ENCODE peak calls at places on chromosomes 3 and 15, in five cellular contexts. One of them, this sample, is unnamed.
A peak's percentile ranks its signal among the peaks of the same experiment; 100 is the strongest.

GRCh38 chr3:66822059-66823009 is 175.8 kb upstream of the KBTBD8 start:
- DNase-seq in AG10803: peak; percentile 49
- DNase-seq in brain microvascular endothelial cell: peak; percentile 60
- DNase-seq in colonic mucosa: peak; percentile 89
- DNase-seq in psoas muscle: peak; percentile 22
- DNase-seq in this sample: peak; percentile 68

GRCh38 chr15:88302373-88302772 is 45.8 kb upstream of the NTRK3 start:
- DNase-seq in AG10803: no peak
- DNase-seq in brain microvascular endothelial cell: no peak
- DNase-seq in colonic mucosa: no peak
- DNase-seq in psoas muscle: no peak
- DNase-seq in this sample: no peak

GRCh38 chr3:149198611-149199010 is 23.0 kb downstream of the CP start:
- DNase-seq in AG10803: peak; percentile 13
- DNase-seq in brain microvascular endothelial cell: peak; percentile 25
- DNase-seq in colonic mucosa: no peak
- DNase-seq in psoas muscle: no peak
- DNase-seq in this sample: no peak

GRCh38 chr3:64079369-64080160 is 56.3 kb upstream of the PSMD6 start:
- DNase-seq in AG10803: peak; percentile 48
- DNase-seq in brain microvascular endothelial cell: no peak
- DNase-seq in colonic mucosa: no peak
- DNase-seq in psoas muscle: no peak
- DNase-seq in this sample: no peak

GRCh38 chr3:193852901-193853300 is 259.9 kb downstream of the OPA1 start:
- DNase-seq in AG10803: peak; percentile 35
- DNase-seq in brain microvascular endothelial cell: no peak
- DNase-seq in colonic mucosa: no peak
- DNase-seq in psoas muscle: no peak
- DNase-seq in this sample: no peak

GRCh38 chr3:190624282-190624681 is 110.4 kb downstream of the IL1RAP start:
- DNase-seq in AG10803: no peak
- DNase-seq in brain microvascular endothelial cell: no peak
- DNase-seq in colonic mucosa: no peak
- DNase-seq in psoas muscle: no peak
- DNase-seq in this sample: no peak

GRCh38 chr15:101029971-101030661 is 111.0 kb downstream of the LRRK1 start:
- DNase-seq in AG10803: no peak
- DNase-seq in brain microvascular endothelial cell: no peak
- DNase-seq in colonic mucosa: peak; percentile 11
- DNase-seq in psoas muscle: no peak
- DNase-seq in this sample: no peak

GRCh38 chr3:22982981-22983582 is 220.0 kb upstream of the UBE2E2 start:
- DNase-seq in AG10803: no peak
- DNase-seq in brain microvascular endothelial cell: no peak
- DNase-seq in colonic mucosa: no peak
- DNase-seq in psoas muscle: no peak
- DNase-seq in this sample: peak; percentile 62

GRCh38 chr3:170585008-170585936 is 603 bp downstream of the SLC7A14 start:
- DNase-seq in AG10803: no peak
- DNase-seq in brain microvascular endothelial cell: no peak
- DNase-seq in colonic mucosa: no peak
- DNase-seq in psoas muscle: no peak
- DNase-seq in this sample: no peak

GRCh38 chr15:60062826-60063225 is 58.7 kb downstream of the FOXB1 start:
- DNase-seq in AG10803: peak; percentile 40
- DNase-seq in brain microvascular endothelial cell: peak; percentile 66
- DNase-seq in colonic mucosa: no peak
- DNase-seq in psoas muscle: no peak
- DNase-seq in this sample: peak; percentile 87

GRCh38 chr15:77311618-77312398 is 108.1 kb downstream of the PEAK1 start:
- DNase-seq in AG10803: no peak
- DNase-seq in brain microvascular endothelial cell: no peak
- DNase-seq in colonic mucosa: no peak
- DNase-seq in psoas muscle: no peak
- DNase-seq in this sample: no peak

GRCh38 chr3:104323226-104323625 is 1043.5 kb upstream of the ALCAM start:
- DNase-seq in AG10803: no peak
- DNase-seq in brain microvascular endothelial cell: no peak
- DNase-seq in colonic mucosa: no peak
- DNase-seq in psoas muscle: no peak
- DNase-seq in this sample: no peak

GRCh38 chr15:95134306-95135100 is 903.1 kb downstream of the MCTP2 start:
- DNase-seq in AG10803: peak; percentile 64
- DNase-seq in brain microvascular endothelial cell: no peak
- DNase-seq in colonic mucosa: no peak
- DNase-seq in psoas muscle: no peak
- DNase-seq in this sample: no peak

GRCh38 chr3:148433665-148434064 is 264.0 kb upstream of the AGTR1 start:
- DNase-seq in AG10803: no peak
- DNase-seq in brain microvascular endothelial cell: no peak
- DNase-seq in colonic mucosa: no peak
- DNase-seq in psoas muscle: no peak
- DNase-seq in this sample: no peak

GRCh38 chr3:69013256-69014021 is at the start of gene EOGT:
- DNase-seq in AG10803: peak; percentile 86
- DNase-seq in brain microvascular endothelial cell: peak; percentile 76
- DNase-seq in colonic mucosa: peak; percentile 94
- DNase-seq in psoas muscle: peak; percentile 94
- DNase-seq in this sample: peak; percentile 87

GRCh38 chr15:59294961-59295741 is 77.5 kb downstream of the MYO1E start:
- DNase-seq in AG10803: peak; percentile 94
- DNase-seq in brain microvascular endothelial cell: peak; percentile 88
- DNase-seq in colonic mucosa: peak; percentile 45
- DNase-seq in psoas muscle: peak; percentile 20
- DNase-seq in this sample: peak; percentile 95

GRCh38 chr3:71575433-71575832 is 8.1 kb downstream of the FOXP1 start:
- DNase-seq in AG10803: no peak
- DNase-seq in brain microvascular endothelial cell: no peak
- DNase-seq in colonic mucosa: no peak
- DNase-seq in psoas muscle: no peak
- DNase-seq in this sample: no peak
- H3K4me3 ChIP-seq in AG10803: no peak overlapping the region
- H3K4me3 ChIP-seq in brain microvascular endothelial cell: no peak overlapping the region
- H3K4me3 ChIP-seq in colonic mucosa: no peak overlapping the region
- H3K4me3 ChIP-seq in psoas muscle: no peak overlapping the region
- H3K4me3 ChIP-seq in this sample: no peak overlapping the region

GRCh38 chr15:68730491-68731317 is 90.0 kb downstream of the ANP32A start:
- DNase-seq in AG10803: peak; percentile 44
- DNase-seq in brain microvascular endothelial cell: peak; percentile 39
- DNase-seq in colonic mucosa: peak; percentile 35
- DNase-seq in psoas muscle: no peak
- DNase-seq in this sample: peak; percentile 71
- TF ChIP-seq CTCF in AG10803: peak; percentile 60
- TF ChIP-seq CTCF in brain microvascular endothelial cell: peak; percentile 63
- TF ChIP-seq CTCF in colonic mucosa: peak; percentile 31
- TF ChIP-seq CTCF in psoas muscle: peak; percentile 53
- TF ChIP-seq CTCF in this sample: peak; percentile 50

GRCh38 chr15:68409736-68410370 is 22.1 kb downstream of the ITGA11 start:
- DNase-seq in AG10803: no peak
- DNase-seq in brain microvascular endothelial cell: no peak
- DNase-seq in colonic mucosa: peak; percentile 11
- DNase-seq in psoas muscle: no peak
- DNase-seq in this sample: no peak
- H3K4me3 ChIP-seq in AG10803: no peak overlapping the region
- H3K4me3 ChIP-seq in brain microvascular endothelial cell: no peak overlapping the region
- H3K4me3 ChIP-seq in colonic mucosa: no peak overlapping the region
- H3K4me3 ChIP-seq in psoas muscle: no peak overlapping the region
- H3K4me3 ChIP-seq in this sample: no peak overlapping the region

GRCh38 chr3:128503164-128503651 is 10.2 kb upstream of the GATA2 start:
- DNase-seq in AG10803: no peak
- DNase-seq in brain microvascular endothelial cell: no peak
- DNase-seq in colonic mucosa: no peak
- DNase-seq in psoas muscle: no peak
- DNase-seq in this sample: no peak
- TF ChIP-seq CTCF in AG10803: peak; percentile 22
- TF ChIP-seq CTCF in brain microvascular endothelial cell: peak; percentile 47
- TF ChIP-seq CTCF in colonic mucosa: no peak
- TF ChIP-seq CTCF in psoas muscle: no peak
- TF ChIP-seq CTCF in this sample: peak; percentile 14

DNA sequence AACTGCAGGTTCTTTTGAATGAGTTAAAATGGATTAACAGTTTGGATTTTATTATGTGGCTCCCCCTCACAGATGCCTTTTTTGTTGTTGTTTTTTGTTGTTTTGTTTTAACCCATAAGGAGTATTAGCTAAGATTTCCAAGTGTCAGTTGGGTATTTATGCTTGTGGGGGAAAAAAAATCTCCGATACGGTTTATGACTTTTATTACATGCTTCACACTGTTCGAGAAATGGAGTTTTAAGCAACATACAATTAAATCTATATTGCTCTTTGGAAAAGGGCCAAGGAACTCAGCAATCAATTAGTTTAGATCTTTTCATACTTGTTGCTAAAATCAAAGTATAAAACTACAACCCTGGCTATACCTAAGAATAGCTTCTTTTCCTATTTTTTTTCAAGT is 15.9 kb downstream of the NR2F2 start:
- DNase-seq in AG10803: no peak
- DNase-seq in brain microvascular endothelial cell: no peak
- DNase-seq in colonic mucosa: no peak
- DNase-seq in psoas muscle: no peak
- DNase-seq in this sample: no peak
- H3K4me3 ChIP-seq in AG10803: peak overlapping the region; percentile 67
- H3K4me3 ChIP-seq in brain microvascular endothelial cell: peak overlapping the region; percentile 79
- H3K4me3 ChIP-seq in colonic mucosa: no peak overlapping the region
- H3K4me3 ChIP-seq in psoas muscle: peak overlapping the region; percentile 92
- H3K4me3 ChIP-seq in this sample: peak overlapping the region; percentile 54

DNA sequence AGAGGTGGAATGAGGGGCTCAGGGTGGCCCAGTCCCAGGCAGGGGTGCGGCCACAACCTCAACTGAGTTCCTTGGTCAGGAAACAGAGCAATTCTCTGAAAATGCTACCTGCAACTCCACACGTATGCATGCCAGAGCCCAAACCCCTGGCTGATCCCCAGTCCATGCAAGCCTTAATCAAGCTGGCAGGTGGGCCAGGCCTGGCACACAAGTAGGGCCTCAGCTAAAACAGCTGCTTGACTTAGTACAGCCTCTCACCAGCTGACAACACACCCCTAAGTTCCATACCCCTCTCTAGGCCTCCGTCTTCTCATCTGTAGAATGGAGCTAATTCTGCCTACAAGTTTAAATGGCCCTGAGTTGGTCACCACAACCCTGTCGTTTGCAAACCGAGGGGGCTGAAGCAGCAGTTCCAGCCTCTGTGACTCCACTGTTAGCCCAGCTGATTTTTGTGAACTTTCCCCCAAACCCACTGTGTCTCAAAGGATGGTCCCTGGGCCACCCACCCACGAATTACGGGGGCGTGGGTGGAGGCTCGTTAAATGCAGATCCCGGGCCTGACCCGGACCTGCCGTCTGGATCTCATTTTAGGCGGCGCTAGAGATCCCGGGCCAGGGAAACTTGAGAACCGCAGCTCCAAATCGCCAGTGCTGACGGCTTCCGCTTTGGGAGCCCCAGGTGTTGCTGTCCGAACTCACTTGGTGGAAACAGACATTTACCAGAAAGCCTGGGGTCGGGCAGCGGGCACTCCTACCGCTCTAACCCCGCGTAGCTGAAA is 927 bp downstream of the CHDH start:
- DNase-seq in AG10803: peak; percentile 28
- DNase-seq in brain microvascular endothelial cell: peak; percentile 5
- DNase-seq in colonic mucosa: peak; percentile 69
- DNase-seq in psoas muscle: peak; percentile 59
- DNase-seq in this sample: peak; percentile 21
- TF ChIP-seq CTCF in AG10803: peak; percentile 33
- TF ChIP-seq CTCF in brain microvascular endothelial cell: peak; percentile 48
- TF ChIP-seq CTCF in colonic mucosa: no peak
- TF ChIP-seq CTCF in psoas muscle: peak; percentile 30
- TF ChIP-seq CTCF in this sample: peak; percentile 24

DNA sequence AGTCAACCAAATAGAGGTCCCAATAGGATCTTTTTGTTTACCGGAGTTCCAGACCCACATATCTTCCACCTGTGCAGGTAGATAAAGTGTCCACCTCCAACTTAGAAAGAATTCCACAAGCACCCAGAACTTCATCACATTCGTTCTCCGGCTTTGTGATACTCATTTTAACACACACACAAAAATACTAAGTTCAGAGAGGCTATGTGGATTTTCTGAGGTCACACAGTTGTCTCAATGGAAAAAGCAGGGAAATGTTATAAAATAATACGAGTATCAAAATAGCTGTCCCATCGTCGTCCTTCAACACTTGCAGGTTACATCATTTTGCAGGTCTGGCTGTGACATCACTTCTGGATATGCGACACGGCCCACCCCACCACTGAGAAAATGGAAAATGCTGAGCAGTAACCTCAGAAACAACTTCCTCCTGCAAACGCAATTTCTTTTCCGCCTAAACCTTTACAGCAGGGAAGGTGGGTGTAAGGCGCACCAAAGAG is 137.6 kb downstream of the TMCO5A start:
- DNase-seq in AG10803: no peak
- DNase-seq in brain microvascular endothelial cell: no peak
- DNase-seq in colonic mucosa: peak; percentile 82
- DNase-seq in psoas muscle: no peak
- DNase-seq in this sample: no peak
- H3K4me3 ChIP-seq in AG10803: peak overlapping the region; percentile 60
- H3K4me3 ChIP-seq in brain microvascular endothelial cell: peak overlapping the region; percentile 44
- H3K4me3 ChIP-seq in colonic mucosa: peak overlapping the region; percentile 37
- H3K4me3 ChIP-seq in psoas muscle: peak overlapping the region; percentile 61
- H3K4me3 ChIP-seq in this sample: peak overlapping the region; percentile 42

DNA sequence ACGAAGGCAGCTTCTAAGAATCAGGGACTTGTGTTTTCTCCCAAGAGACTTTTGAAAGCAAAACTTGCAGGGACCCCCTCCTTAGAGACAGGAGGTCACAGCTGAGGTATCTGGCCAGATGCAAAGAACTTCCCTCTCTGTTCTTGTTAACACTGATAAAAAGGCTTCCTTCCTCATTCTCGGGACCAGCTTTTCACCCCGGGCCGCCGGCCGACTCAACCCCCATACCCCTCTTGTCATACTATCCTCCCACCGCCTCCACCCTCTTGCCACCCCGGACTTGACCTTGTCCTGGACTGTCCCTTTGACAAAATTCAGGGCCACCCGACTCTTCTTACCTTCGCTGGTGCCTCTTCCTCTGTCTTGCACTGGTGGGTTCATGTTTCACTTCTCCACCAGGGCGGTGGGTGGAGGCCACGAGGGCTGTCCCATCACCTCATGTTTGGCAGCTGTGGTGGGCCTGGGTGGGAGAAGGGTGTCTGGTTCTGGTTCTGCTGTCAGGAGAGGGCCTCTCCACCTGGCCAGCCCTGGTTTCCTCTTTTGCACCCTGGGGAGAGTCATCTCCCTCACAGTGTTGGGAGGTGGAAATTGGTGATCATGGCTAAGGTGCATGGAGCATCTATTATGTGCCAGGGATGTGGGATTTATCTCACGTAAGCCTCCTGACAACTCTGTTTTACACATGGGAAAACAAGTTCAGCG is 32.5 kb downstream of the BHLHE40 start:
- DNase-seq in AG10803: no peak
- DNase-seq in brain microvascular endothelial cell: no peak
- DNase-seq in colonic mucosa: no peak
- DNase-seq in psoas muscle: no peak
- DNase-seq in this sample: no peak
- TF ChIP-seq CTCF in AG10803: no peak
- TF ChIP-seq CTCF in brain microvascular endothelial cell: no peak
- TF ChIP-seq CTCF in colonic mucosa: no peak
- TF ChIP-seq CTCF in psoas muscle: no peak
- TF ChIP-seq CTCF in this sample: no peak

GRCh38 chr3:156685752-156686151 is 11.4 kb downstream of the TIPARP start:
- DNase-seq in AG10803: no peak
- DNase-seq in brain microvascular endothelial cell: no peak
- DNase-seq in colonic mucosa: no peak
- DNase-seq in psoas muscle: no peak
- DNase-seq in this sample: no peak
- H3K4me3 ChIP-seq in AG10803: peak overlapping the region; percentile 22
- H3K4me3 ChIP-seq in brain microvascular endothelial cell: no peak overlapping the region
- H3K4me3 ChIP-seq in colonic mucosa: no peak overlapping the region
- H3K4me3 ChIP-seq in psoas muscle: no peak overlapping the region
- H3K4me3 ChIP-seq in this sample: no peak overlapping the region